ENCODE peak calls at places on chromosomes 16 and 17, in four cellular contexts. B is cardiac muscle cell, K is mesothelial cell of epicardium, V is breast epithelium. Z is an unnamed sample.

GRCh38 chr17:45631941-45632340 is 141.4 kb upstream of the PLEKHM1 start:
- DNase-seq in B (no peak), K (no peak), V (no peak), Z (no peak)

GRCh38 chr17:73284906-73285602 is 23.4 kb upstream of the CPSF4L start:
- DNase-seq in B (no peak), K (no peak), V (no peak), Z (no peak)

GRCh38 chr16:9219811-9220210 is 128.4 kb downstream of the HAPSTR1 start:
- DNase-seq in B (no peak), K (no peak), V (no peak), Z (no peak)

GRCh38 chr17:43384476-43384862 is 14.3 kb upstream of the ARL4D start:
- DNase-seq in B (no peak), K (no peak), V (no peak), Z (no peak)

GRCh38 chr17:81436294-81436849 is 41.1 kb downstream of the BAHCC1 start:
- DNase-seq in B (no peak), K (no peak), V (no peak), Z (no peak)

GRCh38 chr17:59859444-59860025 is 33.2 kb downstream of the TUBD1 start:
- DNase-seq in B (no peak), K (no peak), V (no peak), Z (no peak)

GRCh38 chr17:64262422-64263260 is at the start of gene TEX2:
- DNase-seq in B (peak), K (no peak), V (peak), Z (peak)

GRCh38 chr16:70163596-70163995 is 10.0 kb upstream of the CLEC18C start:
- DNase-seq in B (no peak), K (no peak), V (no peak), Z (no peak)

GRCh38 chr16:89695086-89695874 is 6.2 kb downstream of the SPATA2L start:
- DNase-seq in B (no peak), K (no peak), V (no peak), Z (no peak)

GRCh38 chr16:75244225-75244792 is 7.1 kb downstream of the BCAR1 start:
- DNase-seq in B (no peak), K (no peak), V (peak), Z (no peak)

GRCh38 chr17:46028374-46028773 is 29.3 kb downstream of the STH start:
- DNase-seq in B (no peak), K (no peak), V (no peak), Z (no peak)

GRCh38 chr16:85317704-85318103 is 205.4 kb upstream of the CIBAR2 start:
- DNase-seq in B (no peak), K (no peak), V (no peak), Z (no peak)

GRCh38 chr16:85316321-85316919 is 204.1 kb upstream of the CIBAR2 start:
- DNase-seq in B (peak), K (no peak), V (no peak), Z (peak)

GRCh38 chr16:85314633-85315032 is 202.4 kb upstream of the CIBAR2 start:
- DNase-seq in B (no peak), K (no peak), V (no peak), Z (no peak)

GRCh38 chr16:85316944-85317343 is 204.7 kb upstream of the CIBAR2 start:
- DNase-seq in B (peak), K (no peak), V (no peak), Z (no peak)

GRCh38 chr16:85315871-85316270 is 203.6 kb upstream of the CIBAR2 start:
- DNase-seq in B (no peak), K (no peak), V (no peak), Z (no peak)
- TF ChIP-seq CTCF in B (no peak), K (no peak), V (no peak), Z (no peak)

GRCh38 chr16:2929693-2930092 is 18.0 kb downstream of the FLYWCH1 start:
- DNase-seq in B (no peak), K (no peak), V (no peak), Z (no peak)
- TF ChIP-seq CTCF in B (no peak), K (no peak), V (no peak), Z (no peak)

GRCh38 chr16:69108069-69108904 is 2.8 kb downstream of the HAS3 start:
- DNase-seq in B (peak), K (no peak), V (no peak), Z (no peak)

GRCh38 chr16:69105501-69106361 is at the start of gene HAS3:
- DNase-seq in B (peak), K (peak), V (no peak), Z (peak)

GRCh38 chr16:69106491-69107291 is 1.2 kb downstream of the HAS3 start:
- DNase-seq in B (peak), K (no peak), V (no peak), Z (peak)

GRCh38 chr16:69108905-69109252 is 3.4 kb downstream of the HAS3 start:
- DNase-seq in B (no peak), K (no peak), V (no peak), Z (no peak)

GRCh38 chr16:69107311-69107962 is 2.0 kb downstream of the HAS3 start:
- DNase-seq in B (peak), K (no peak), V (no peak), Z (peak)
- TF ChIP-seq CTCF in B (no peak), K (no peak), V (no peak), Z (no peak)

DNA sequence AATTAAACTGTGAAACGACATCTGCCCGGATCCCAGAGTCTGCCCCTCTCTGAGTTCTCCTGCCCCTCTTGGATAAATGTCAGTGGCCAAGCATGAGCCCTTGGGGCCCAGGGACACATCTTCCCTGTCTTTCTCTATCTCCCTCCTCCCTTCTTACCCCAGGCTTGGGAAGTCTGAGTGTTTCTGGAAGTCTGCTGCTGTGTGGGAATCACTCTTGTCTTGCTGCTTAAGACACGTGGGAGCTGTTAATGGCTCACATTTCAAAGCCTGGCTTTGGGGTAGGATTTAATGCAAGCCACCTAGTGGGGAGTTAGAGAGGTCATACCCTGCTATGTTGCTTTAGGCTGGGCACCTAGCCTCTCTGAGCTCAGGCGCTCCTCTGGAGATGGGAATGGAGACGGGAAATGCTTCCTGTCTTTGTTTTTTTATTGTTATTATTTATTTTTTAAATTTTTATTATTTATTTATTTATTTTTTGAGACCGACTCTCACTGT is 218.5 kb upstream of the CIBAR2 start:
- DNase-seq in B (peak), K (no peak), V (no peak), Z (no peak)
- TF ChIP-seq CTCF in B (peak), K (peak), V (peak), Z (peak)

DNA sequence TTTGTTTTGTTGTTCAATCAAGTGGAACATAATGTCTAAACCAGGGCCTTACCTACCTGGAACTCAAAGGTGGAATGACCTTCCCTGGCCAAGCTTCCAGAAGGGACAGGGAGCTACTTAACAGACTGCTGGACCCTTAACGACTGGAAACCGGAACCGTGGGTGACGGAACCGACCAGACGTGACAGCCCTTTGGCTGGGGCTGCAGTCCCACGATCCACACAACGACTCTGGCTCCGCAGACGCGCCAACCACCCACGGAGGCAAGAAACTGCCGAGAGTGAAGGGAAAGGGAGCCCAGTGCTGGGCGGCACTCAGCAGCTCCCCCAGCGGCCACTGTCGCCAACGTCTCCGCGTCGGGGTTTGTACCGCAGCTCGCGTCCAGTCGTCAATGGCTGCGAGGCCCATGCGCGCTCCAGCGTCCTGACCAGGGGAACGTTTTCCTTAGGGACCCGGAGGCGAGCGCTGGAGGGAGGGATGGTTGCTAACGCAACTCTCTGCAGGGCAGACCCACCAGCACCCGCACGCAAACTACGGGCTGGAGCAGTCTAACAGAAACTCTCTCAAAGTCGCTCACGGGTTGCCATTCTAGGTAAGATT is 5.5 kb upstream of the KIF22 start:
- DNase-seq in B (peak), K (peak), V (no peak), Z (peak)
- TF ChIP-seq CTCF in B (peak), K (peak), V (peak), Z (peak)

DNA sequence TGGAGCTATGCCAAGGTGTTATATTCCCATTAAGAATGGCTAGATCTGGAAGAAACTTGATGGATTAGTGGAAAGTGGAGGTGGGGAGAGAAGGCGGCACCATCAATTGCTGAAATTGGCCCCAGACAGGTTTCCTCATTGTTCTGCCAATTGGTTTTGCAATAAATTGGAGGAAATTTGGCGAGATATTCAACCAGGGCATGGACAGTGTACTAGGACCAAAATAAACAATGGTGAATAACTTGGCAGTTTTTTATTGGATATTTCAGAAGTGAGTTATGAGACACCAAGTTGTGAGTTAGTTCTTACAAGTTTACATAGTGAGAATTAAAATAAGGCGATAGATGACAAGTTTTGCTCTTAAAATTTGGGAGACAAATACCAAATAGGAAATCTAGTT is 41.1 kb upstream of the SOX9 start:
- DNase-seq in B (no peak), K (no peak), V (peak), Z (no peak)
- TF ChIP-seq CTCF in B (no peak), K (no peak), V (no peak), Z (no peak)